ENCODE peak calls at places on chromosomes 3 and 15, in nine cellular contexts. Z, N, F, O, K, Q, A, B and E are unnamed samples.

GRCh38 chr15:37898385-37898784 is 36.1 kb upstream of the TMCO5A start:
- DNase-seq in F (no peak), Z (no peak), A (no peak), Q (no peak), B (no peak), N (no peak), K (no peak), O (no peak), E (no peak)

GRCh38 chr3:86244897-86245296 is 746.1 kb downstream of the VGLL3 start:
- DNase-seq in A (no peak), N (no peak), K (no peak), Q (no peak), B (no peak), F (no peak), Z (no peak), O (no peak), E (no peak)

GRCh38 chr3:15207836-15208504 is 1.9 kb downstream of the CAPN7 start:
- DNase-seq in A (no peak), O (no peak), Z (no peak), Q (no peak), F (no peak), B (no peak), K (no peak), N (peak; percentile 8), E (no peak)

GRCh38 chr3:127738192-127738840 is 65.6 kb downstream of the ABTB1 start:
- DNase-seq in N (no peak), Z (no peak), Q (no peak), O (peak; percentile 29), A (no peak), F (no peak), K (peak; percentile 65), B (no peak), E (no peak)

GRCh38 chr15:84953136-84953535 is 28.5 kb upstream of the PDE8A start:
- DNase-seq in F (no peak), A (no peak), Z (no peak), N (no peak), B (no peak), K (no peak), O (no peak), Q (no peak), E (no peak)

GRCh38 chr15:74144153-74144775 is 13.9 kb downstream of the ISLR2 start:
- DNase-seq in N (no peak), K (no peak), Q (no peak), O (no peak), B (no peak), A (no peak), F (no peak), Z (no peak), E (no peak)

GRCh38 chr3:32412887-32413286 is 21.2 kb downstream of the CMTM7 start:
- DNase-seq in K (no peak), O (no peak), B (no peak), Q (no peak), A (no peak), N (no peak), Z (no peak), F (no peak), E (no peak)

GRCh38 chr3:73121684-73122331 is 60.3 kb downstream of the EBLN2 start:
- DNase-seq in K (no peak), B (no peak), Q (no peak), N (no peak), Z (no peak), O (no peak), A (no peak), F (no peak), E (no peak)

GRCh38 chr3:35710554-35710953 is 71.2 kb downstream of the ARPP21 start:
- DNase-seq in F (no peak), B (no peak), N (no peak), A (no peak), Z (no peak), O (no peak), K (no peak), Q (no peak), E (no peak)

GRCh38 chr15:58521293-58521991 is 89.7 kb downstream of the LIPC start:
- DNase-seq in F (no peak), A (no peak), Q (no peak), O (peak; percentile 28), K (peak; percentile 89), Z (no peak), N (peak; percentile 60), B (no peak), E (no peak)

GRCh38 chr3:119497824-119498187 is 541 bp upstream of the TIMMDC1 start:
- DNase-seq in N (peak; percentile 8), Q (peak; percentile 10), A (no peak), Z (no peak), O (peak; percentile 19), B (no peak), K (peak; percentile 32), F (no peak), E (peak; percentile 12)

GRCh38 chr15:70424937-70425411 is 327.3 kb upstream of the TLE3 start:
- DNase-seq in Z (no peak), N (no peak), F (no peak), Q (no peak), A (no peak), K (no peak), O (no peak), B (no peak), E (no peak)

GRCh38 chr15:66408690-66409089 is 22.0 kb downstream of the MAP2K1 start:
- DNase-seq in Q (no peak), N (no peak), B (no peak), Z (no peak), O (no peak), K (no peak), A (no peak), F (no peak), E (no peak)